ENCODE peak calls at places on chromosomes 6 and 20, in five cellular contexts. One of them, this sample, is unnamed. For H3K4me1, the result is how much of the 10 kb centered on the place peaks cover.

GRCh38 chr6:93086351-93086750 is 333.0 kb downstream of the EPHA7 start:
- DNase-seq in fibroblast of lung: no peak
- DNase-seq in mucosa of descending colon: no peak
- DNase-seq in ascending aorta: no peak
- DNase-seq in heart left ventricle: no peak
- DNase-seq in this sample: no peak

GRCh38 chr6:37056439-37057127 is 51.1 kb downstream of the FGD2 start:
- DNase-seq in fibroblast of lung: peak
- DNase-seq in ascending aorta: no peak
- DNase-seq in mucosa of descending colon: no peak
- DNase-seq in heart left ventricle: no peak
- DNase-seq in this sample: peak

GRCh38 chr6:45606831-45607400 is 229.2 kb upstream of the SUPT3H start:
- DNase-seq in mucosa of descending colon: peak
- DNase-seq in fibroblast of lung: no peak
- DNase-seq in ascending aorta: no peak
- DNase-seq in heart left ventricle: no peak
- DNase-seq in this sample: no peak

GRCh38 chr6:150936021-150936555 is 70.6 kb downstream of the MTHFD1L start:
- DNase-seq in fibroblast of lung: no peak
- DNase-seq in heart left ventricle: no peak
- DNase-seq in ascending aorta: no peak
- DNase-seq in mucosa of descending colon: no peak
- DNase-seq in this sample: no peak

GRCh38 chr6:147677647-147678046 is 169.2 kb downstream of the SAMD5 start:
- DNase-seq in heart left ventricle: no peak
- DNase-seq in mucosa of descending colon: no peak
- DNase-seq in ascending aorta: no peak
- DNase-seq in fibroblast of lung: no peak
- DNase-seq in this sample: no peak

GRCh38 chr20:833121-833449 is 430 bp upstream of the FAM110A start:
- DNase-seq in heart left ventricle: no peak
- DNase-seq in mucosa of descending colon: no peak
- DNase-seq in fibroblast of lung: no peak
- DNase-seq in ascending aorta: no peak
- DNase-seq in this sample: no peak

GRCh38 chr6:36599791-36600209 is 5.6 kb downstream of the SRSF3 start:
- DNase-seq in fibroblast of lung: peak
- DNase-seq in ascending aorta: no peak
- DNase-seq in mucosa of descending colon: no peak
- DNase-seq in heart left ventricle: peak
- DNase-seq in this sample: peak

GRCh38 chr6:151058021-151058733 is 181.6 kb upstream of the AKAP12 start:
- DNase-seq in heart left ventricle: no peak
- DNase-seq in fibroblast of lung: peak
- DNase-seq in mucosa of descending colon: peak
- DNase-seq in ascending aorta: no peak
- DNase-seq in this sample: no peak

GRCh38 chr20:1034420-1034799 is 32.3 kb upstream of the RSPO4 start:
- DNase-seq in mucosa of descending colon: no peak
- DNase-seq in ascending aorta: no peak
- DNase-seq in fibroblast of lung: no peak
- DNase-seq in heart left ventricle: no peak
- DNase-seq in this sample: no peak

GRCh38 chr6:140388141-140388802 is 1013.8 kb upstream of the CITED2 start:
- DNase-seq in heart left ventricle: no peak
- DNase-seq in mucosa of descending colon: no peak
- DNase-seq in fibroblast of lung: no peak
- DNase-seq in ascending aorta: no peak
- DNase-seq in this sample: no peak

GRCh38 chr20:13231031-13231752 is 10.1 kb downstream of the ISM1 start:
- DNase-seq in heart left ventricle: no peak
- DNase-seq in mucosa of descending colon: no peak
- DNase-seq in ascending aorta: no peak
- DNase-seq in fibroblast of lung: peak
- DNase-seq in this sample: no peak

GRCh38 chr6:69907981-69908498 is 41.7 kb downstream of the COL19A1 start:
- DNase-seq in fibroblast of lung: peak
- DNase-seq in heart left ventricle: no peak
- DNase-seq in ascending aorta: no peak
- DNase-seq in mucosa of descending colon: no peak
- DNase-seq in this sample: no peak

GRCh38 chr6:49541210-49541724 is 9.2 kb upstream of the C6orf141 start:
- DNase-seq in ascending aorta: no peak
- DNase-seq in mucosa of descending colon: no peak
- DNase-seq in fibroblast of lung: peak
- DNase-seq in heart left ventricle: no peak
- DNase-seq in this sample: no peak

GRCh38 chr6:17703256-17703694 is 3.5 kb downstream of the NUP153 start:
- DNase-seq in mucosa of descending colon: no peak
- DNase-seq in heart left ventricle: peak
- DNase-seq in fibroblast of lung: peak
- DNase-seq in ascending aorta: no peak
- DNase-seq in this sample: no peak

GRCh38 chr6:140082867-140083297 is 708.4 kb upstream of the CITED2 start:
- DNase-seq in heart left ventricle: no peak
- DNase-seq in mucosa of descending colon: no peak
- DNase-seq in ascending aorta: no peak
- DNase-seq in fibroblast of lung: peak
- DNase-seq in this sample: no peak

GRCh38 chr20:31666258-31667042 is 28.7 kb downstream of the COX4I2 start:
- DNase-seq in heart left ventricle: peak
- DNase-seq in mucosa of descending colon: peak
- DNase-seq in ascending aorta: peak
- DNase-seq in fibroblast of lung: no peak
- DNase-seq in this sample: no peak

GRCh38 chr20:39117486-39117885 is 155.3 kb downstream of the DHX35 start:
- DNase-seq in ascending aorta: no peak
- DNase-seq in heart left ventricle: no peak
- DNase-seq in fibroblast of lung: peak
- DNase-seq in mucosa of descending colon: no peak
- DNase-seq in this sample: peak

GRCh38 chr6:105424177-105424783 is 21.4 kb upstream of the PREP start:
- DNase-seq in fibroblast of lung: peak
- DNase-seq in heart left ventricle: peak
- DNase-seq in ascending aorta: no peak
- DNase-seq in mucosa of descending colon: no peak
- DNase-seq in this sample: no peak

DNA sequence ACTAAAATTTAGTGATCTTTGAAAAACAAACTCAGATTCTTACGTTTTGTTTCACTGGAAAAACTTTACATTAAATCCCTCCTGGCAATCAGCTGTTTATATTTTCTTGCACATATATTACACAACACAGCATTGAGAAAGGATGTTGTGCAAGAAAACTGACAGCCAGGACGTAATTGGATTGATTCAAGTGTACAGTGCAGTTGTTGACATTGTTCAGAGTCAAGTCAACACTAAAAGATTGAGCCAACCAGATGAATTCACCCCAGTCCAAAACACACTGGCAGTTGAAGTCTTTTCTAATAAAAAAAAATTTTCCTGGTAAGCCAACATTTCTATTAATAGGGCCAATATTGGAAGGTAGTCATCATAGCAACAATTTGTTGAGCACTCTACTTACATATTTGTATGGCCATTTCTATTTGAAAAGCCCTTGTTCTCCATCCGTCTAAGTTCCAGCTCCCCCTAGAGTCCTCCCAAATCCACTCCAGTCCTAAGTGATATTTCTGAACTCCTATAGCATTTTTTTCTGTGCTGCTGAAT is 20.9 kb upstream of the VNN1 start:
- DNase-seq in mucosa of descending colon: no peak
- DNase-seq in fibroblast of lung: peak
- DNase-seq in ascending aorta: no peak
- DNase-seq in heart left ventricle: no peak
- DNase-seq in this sample: no peak
- TF ChIP-seq CTCF in mucosa of descending colon: no peak
- TF ChIP-seq CTCF in fibroblast of lung: peak
- TF ChIP-seq CTCF in ascending aorta: no peak
- TF ChIP-seq CTCF in heart left ventricle: no peak
- TF ChIP-seq CTCF in this sample: peak

GRCh38 chr6:29964553-29964903 is 22.2 kb downstream of the HLA-A start:
- DNase-seq in fibroblast of lung: no peak
- DNase-seq in heart left ventricle: no peak
- DNase-seq in ascending aorta: no peak
- DNase-seq in mucosa of descending colon: no peak
- DNase-seq in this sample: no peak
- H3K4me3 ChIP-seq in fibroblast of lung: peak
- H3K4me3 ChIP-seq in heart left ventricle: peak
- H3K4me3 ChIP-seq in ascending aorta: no peak
- H3K4me3 ChIP-seq in mucosa of descending colon: no peak
- H3K4me3 ChIP-seq in this sample: no peak

GRCh38 chr6:166542580-166542912 is 43.9 kb downstream of the RAMACL start:
- DNase-seq in ascending aorta: no peak
- DNase-seq in heart left ventricle: no peak
- DNase-seq in fibroblast of lung: peak
- DNase-seq in mucosa of descending colon: no peak
- DNase-seq in this sample: no peak

GRCh38 chr6:166541876-166542579 is 44.5 kb downstream of the RAMACL start:
- DNase-seq in mucosa of descending colon: no peak
- DNase-seq in ascending aorta: no peak
- DNase-seq in heart left ventricle: no peak
- DNase-seq in fibroblast of lung: no peak
- DNase-seq in this sample: no peak

GRCh38 chr6:166540631-166541331 is 45.7 kb downstream of the RAMACL start:
- DNase-seq in fibroblast of lung: peak
- DNase-seq in heart left ventricle: peak
- DNase-seq in mucosa of descending colon: no peak
- DNase-seq in ascending aorta: no peak
- DNase-seq in this sample: no peak

GRCh38 chr6:166543603-166544293 is 42.7 kb downstream of the RAMACL start:
- DNase-seq in mucosa of descending colon: no peak
- DNase-seq in ascending aorta: no peak
- DNase-seq in heart left ventricle: no peak
- DNase-seq in fibroblast of lung: no peak
- DNase-seq in this sample: no peak

GRCh38 chr6:166541366-166541765 is 45.1 kb downstream of the RAMACL start:
- DNase-seq in mucosa of descending colon: no peak
- DNase-seq in fibroblast of lung: no peak
- DNase-seq in ascending aorta: no peak
- DNase-seq in heart left ventricle: no peak
- DNase-seq in this sample: no peak
- H3K4me1 ChIP-seq in mucosa of descending colon: under half
- H3K4me1 ChIP-seq in fibroblast of lung: under half
- H3K4me1 ChIP-seq in ascending aorta: under half
- H3K4me1 ChIP-seq in heart left ventricle: under half
- H3K4me1 ChIP-seq in this sample: under half

GRCh38 chr20:37342231-37343177 is 3.4 kb upstream of the SRC start:
- DNase-seq in fibroblast of lung: no peak
- DNase-seq in heart left ventricle: no peak
- DNase-seq in ascending aorta: no peak
- DNase-seq in mucosa of descending colon: no peak
- DNase-seq in this sample: peak
- TF ChIP-seq CTCF in fibroblast of lung: no peak
- TF ChIP-seq CTCF in heart left ventricle: no peak
- TF ChIP-seq CTCF in ascending aorta: no peak
- TF ChIP-seq CTCF in mucosa of descending colon: no peak
- TF ChIP-seq CTCF in this sample: no peak

GRCh38 chr20:63893999-63894357 is 948 bp upstream of the DNAJC5 start:
- DNase-seq in heart left ventricle: no peak
- DNase-seq in fibroblast of lung: no peak
- DNase-seq in mucosa of descending colon: no peak
- DNase-seq in ascending aorta: no peak
- DNase-seq in this sample: no peak
- H3K4me3 ChIP-seq in heart left ventricle: peak
- H3K4me3 ChIP-seq in fibroblast of lung: no peak
- H3K4me3 ChIP-seq in mucosa of descending colon: no peak
- H3K4me3 ChIP-seq in ascending aorta: peak
- H3K4me3 ChIP-seq in this sample: peak

GRCh38 chr6:75403563-75403962 is 90.0 kb downstream of the FILIP1 start:
- DNase-seq in fibroblast of lung: no peak
- DNase-seq in heart left ventricle: no peak
- DNase-seq in ascending aorta: no peak
- DNase-seq in mucosa of descending colon: no peak
- DNase-seq in this sample: no peak
- H3K4me1 ChIP-seq in fibroblast of lung: under half
- H3K4me1 ChIP-seq in heart left ventricle: under half
- H3K4me1 ChIP-seq in ascending aorta: under half
- H3K4me1 ChIP-seq in mucosa of descending colon: under half
- H3K4me1 ChIP-seq in this sample: under half

GRCh38 chr6:149934249-149935156 is 7.3 kb upstream of the ULBP2 start:
- DNase-seq in fibroblast of lung: peak
- DNase-seq in ascending aorta: no peak
- DNase-seq in heart left ventricle: peak
- DNase-seq in mucosa of descending colon: no peak
- DNase-seq in this sample: no peak
- TF ChIP-seq CTCF in fibroblast of lung: peak
- TF ChIP-seq CTCF in ascending aorta: peak
- TF ChIP-seq CTCF in heart left ventricle: peak
- TF ChIP-seq CTCF in mucosa of descending colon: peak
- TF ChIP-seq CTCF in this sample: peak

GRCh38 chr6:71279321-71279720 is 9.3 kb upstream of the OGFRL1 start:
- DNase-seq in mucosa of descending colon: no peak
- DNase-seq in fibroblast of lung: no peak
- DNase-seq in heart left ventricle: no peak
- DNase-seq in ascending aorta: no peak
- DNase-seq in this sample: no peak
- H3K4me3 ChIP-seq in mucosa of descending colon: no peak
- H3K4me3 ChIP-seq in fibroblast of lung: no peak
- H3K4me3 ChIP-seq in heart left ventricle: no peak
- H3K4me3 ChIP-seq in ascending aorta: no peak
- H3K4me3 ChIP-seq in this sample: no peak

This sample was measured in RWPE2.